ENCODE peak calls at places on chromosome 5, in five cellular contexts. P is CMK, Z is cardiac fibroblast, K is trophoblast cell, D is nucleus accumbens. J is an unnamed sample.

GRCh38 chr5:111737716-111738115 is 19.3 kb downstream of the NREP start:
- DNase-seq in P (no peak), D (no peak), Z (peak; percentile 82), K (peak; percentile 44), J (peak; percentile 67)

GRCh38 chr5:39072915-39073758 is 1.1 kb downstream of the RICTOR start:
- DNase-seq in P (peak; percentile 59), Z (peak; percentile 51), D (peak; percentile 62), K (peak; percentile 52), J (peak; percentile 35)

GRCh38 chr5:171573451-171574160 is 154.2 kb downstream of the FGF18 start:
- DNase-seq in P (no peak), Z (no peak), K (no peak), D (no peak), J (no peak)

GRCh38 chr5:91022518-91022917 is 360.6 kb downstream of the ARRDC3 start:
- DNase-seq in Z (no peak), P (no peak), K (no peak), D (no peak), J (no peak)

GRCh38 chr5:39702928-39703327 is 278.1 kb upstream of the DAB2 start:
- DNase-seq in D (no peak), P (no peak), K (no peak), Z (no peak), J (no peak)

GRCh38 chr5:65803699-65804426 is 81.9 kb downstream of the NLN start:
- DNase-seq in K (no peak), P (no peak), Z (no peak), D (no peak), J (no peak)

GRCh38 chr5:35849850-35850249 is 6.8 kb upstream of the IL7R start:
- DNase-seq in P (no peak), D (no peak), Z (no peak), K (no peak), J (no peak)

GRCh38 chr5:58060971-58061370 is 398.9 kb downstream of the PLK2 start:
- DNase-seq in Z (peak; percentile 58), P (no peak), D (no peak), K (no peak), J (peak; percentile 43)

GRCh38 chr5:17314907-17315471 is 97.6 kb downstream of the BASP1 start:
- DNase-seq in Z (peak; percentile 56), P (peak; percentile 25), D (no peak), K (no peak), J (peak; percentile 14)

GRCh38 chr5:136631176-136631575 is 265.8 kb upstream of the TRPC7 start:
- DNase-seq in D (no peak), P (no peak), K (no peak), Z (peak; percentile 2), J (peak; percentile 20)

GRCh38 chr5:80655231-80655784 is 525 bp upstream of the DHFR start:
- DNase-seq in Z (peak; percentile 41), P (no peak), K (no peak), D (no peak), J (peak; percentile 30)

GRCh38 chr5:103218164-103218563 is 40.4 kb upstream of the MACIR start:
- DNase-seq in P (no peak), D (no peak), K (peak; percentile 46), Z (peak; percentile 97), J (peak; percentile 99)

GRCh38 chr5:53333160-53333559 is 147.3 kb upstream of the FST start:
- DNase-seq in D (no peak), Z (peak; percentile 85), K (no peak), P (no peak), J (peak; percentile 71)

GRCh38 chr5:75461679-75462078 is 49.8 kb downstream of the CERT1 start:
- DNase-seq in D (no peak), P (no peak), Z (peak; percentile 71), K (no peak), J (peak; percentile 54)

GRCh38 chr5:65022932-65023331 is 254.2 kb downstream of the CWC27 start:
- DNase-seq in Z (no peak), K (no peak), P (no peak), D (no peak), J (no peak)

GRCh38 chr5:80985600-80986228 is 25.6 kb downstream of the RASGRF2 start:
- DNase-seq in Z (no peak), P (no peak), D (no peak), K (no peak), J (peak; percentile 32)

GRCh38 chr5:102451082-102451481 is 47.7 kb downstream of the SLCO6A1 start:
- DNase-seq in K (no peak), Z (no peak), D (no peak), P (no peak), J (no peak)

GRCh38 chr5:11268894-11269293 is 507.9 kb upstream of the DAP start:
- DNase-seq in Z (no peak), K (no peak), P (no peak), D (no peak), J (no peak)

GRCh38 chr5:16271851-16272250 is 92.3 kb upstream of the MARCHF11 start:
- DNase-seq in P (no peak), K (no peak), Z (no peak), D (no peak), J (no peak)

GRCh38 chr5:61306531-61307195 is 25.4 kb upstream of the ZSWIM6 start:
- DNase-seq in P (no peak), D (no peak), K (peak; percentile 91), Z (peak; percentile 90), J (peak; percentile 81)

GRCh38 chr5:134508521-134509195 is 16.8 kb upstream of the JADE2 start:
- DNase-seq in D (no peak), Z (no peak), K (no peak), P (no peak), J (no peak)

GRCh38 chr5:134071850-134072207 is 42.7 kb upstream of the TCF7 start:
- DNase-seq in P (no peak), Z (no peak), K (no peak), D (no peak), J (no peak)

GRCh38 chr5:73654171-73654811 is 28.3 kb downstream of the ARHGEF28 start:
- DNase-seq in D (no peak), Z (peak; percentile 68), P (no peak), K (no peak), J (no peak)

GRCh38 chr5:134304306-134304705 is 62.7 kb downstream of the CDKL3 start:
- DNase-seq in D (no peak), Z (no peak), K (no peak), P (no peak), J (no peak)

GRCh38 chr5:16721151-16722102 is 104.6 kb upstream of the RETREG1 start:
- DNase-seq in D (no peak), P (no peak), K (no peak), Z (no peak), J (no peak)

GRCh38 chr5:151454166-151454565 is 6.8 kb downstream of the SLC36A1 start:
- DNase-seq in Z (no peak), P (no peak), D (no peak), K (peak; percentile 40), J (no peak)

GRCh38 chr5:36367524-36367923 is 65.8 kb upstream of the RANBP3L start:
- DNase-seq in D (no peak), K (no peak), P (no peak), Z (peak; percentile 24), J (peak; percentile 48)

J was measured in fibroblast of pulmonary artery.